ENCODE peak calls at places on chromosomes 16 and 17, in ten cellular contexts. N, T, O, L, J, Y, C, F, I and Z are unnamed samples.

GRCh38 chr17:50186661-50187402 is 14.6 kb downstream of the COL1A1 start:
- DNase-seq in N (no peak), L (no peak), T (no peak), J (no peak), O (no peak), F (no peak), C (no peak), Y (no peak), I (no peak), Z (no peak)

GRCh38 chr17:42679001-42679491 is 2.3 kb upstream of the PLEKHH3 start:
- DNase-seq in Y (peak; percentile 73), T (peak; percentile 68), N (peak; percentile 71), I (peak; percentile 72), C (peak; percentile 75), L (no peak), F (no peak), J (no peak), O (peak; percentile 54), Z (peak; percentile 64)

GRCh38 chr16:87235810-87236515 is 81.2 kb downstream of the C16orf95 start:
- DNase-seq in C (no peak), L (no peak), I (no peak), N (peak; percentile 22), O (no peak), J (no peak), Y (no peak), F (no peak), T (peak; percentile 90), Z (no peak)

GRCh38 chr17:7883781-7884386 is 4.7 kb upstream of the CHD3 start:
- DNase-seq in F (no peak), J (no peak), T (peak; percentile 8), C (no peak), N (peak; percentile 24), L (no peak), I (no peak), Y (peak; percentile 60), O (no peak), Z (peak; percentile 42)

GRCh38 chr16:16025214-16025968 is 76.0 kb downstream of the ABCC1 start:
- DNase-seq in J (no peak), C (no peak), T (no peak), O (peak; percentile 19), L (no peak), Y (no peak), N (no peak), I (no peak), F (no peak), Z (no peak)

GRCh38 chr17:82703935-82704865 is 5.7 kb upstream of the RAB40B start:
- DNase-seq in J (no peak), Y (no peak), N (no peak), O (no peak), C (no peak), I (peak; percentile 95), F (no peak), T (no peak), L (no peak), Z (no peak)

GRCh38 chr17:82876602-82877391 is 37.0 kb upstream of the ZNF750 start:
- DNase-seq in J (peak; percentile 82), N (no peak), L (no peak), T (peak; percentile 37), I (peak; percentile 74), C (peak; percentile 80), F (peak; percentile 58), Y (peak; percentile 85), O (peak; percentile 82), Z (peak; percentile 81)

GRCh38 chr17:61444831-61445230 is 7.4 kb upstream of the TBX4 start:
- DNase-seq in C (no peak), N (no peak), J (no peak), T (no peak), I (no peak), O (no peak), F (no peak), Y (peak; percentile 31), L (no peak), Z (no peak)

GRCh38 chr17:17041018-17041521 is 1.2 kb upstream of the MPRIP start:
- DNase-seq in T (peak; percentile 39), L (no peak), N (no peak), F (no peak), Y (peak; percentile 69), C (peak; percentile 32), O (peak; percentile 55), J (no peak), I (no peak), Z (peak; percentile 35)

GRCh38 chr17:78802459-78802858 is 20.4 kb upstream of the CYTH1 start:
- DNase-seq in F (no peak), O (no peak), C (no peak), I (no peak), J (no peak), T (no peak), Y (no peak), L (no peak), N (no peak), Z (no peak)

GRCh38 chr16:30381351-30382041 is 865 bp downstream of the SEPTIN1 start:
- DNase-seq in J (no peak), F (no peak), I (no peak), Y (peak; percentile 12), O (no peak), N (no peak), L (no peak), C (no peak), T (peak; percentile 77), Z (peak; percentile 82)